ENCODE peak calls at places on chromosomes 4 and X, in six cellular contexts. O is activated CD8-positive, alpha-beta memory T cell treated with anti-CD3 and anti-CD28 coated beads for 48 hours; I is GM23248; N is stimulated activated CD4-positive, alpha-beta T cell treated with anti-CD3 and anti-CD28 coated beads, Interleukin-12 subunit alpha, Interleukin-12 subunit beta, amount 100 ng/mL, for 24 hours; T is HTR-8/SVneo; W is CD8-positive, alpha-beta memory T cell. J is an unnamed sample.
A peak's percentile ranks its signal among the peaks of the same experiment; 100 is the strongest.

GRCh38 chr4:114250439-114250891 is 271.0 kb upstream of the ARSJ start:
- DNase-seq in O (no peak), I (no peak), N (no peak), T (no peak), W (no peak), J (no peak)

GRCh38 chr4:8328866-8329559 is 59.5 kb downstream of the HTRA3 start:
- DNase-seq in O (no peak), I (no peak), N (no peak), T (no peak), W (no peak), J (no peak)

GRCh38 chrX:125436855-125437254 is 117.2 kb downstream of the TEX13C start:
- DNase-seq in O (no peak), I (peak; percentile 7), N (no peak), T (no peak), W (no peak), J (no peak)

GRCh38 chr4:145735330-145735638 is 55.3 kb downstream of the C4orf51 start:
- DNase-seq in O (no peak), I (peak; percentile 97), N (no peak), T (peak; percentile 80), W (no peak), J (no peak)

GRCh38 chrX:119618439-119618838 is 12.2 kb upstream of the NKRF start:
- DNase-seq in O (no peak), I (no peak), N (no peak), T (no peak), W (no peak), J (peak; percentile 81)

GRCh38 chr4:1337376-1337831 is 9.6 kb upstream of the UVSSA start:
- DNase-seq in O (peak; percentile 39), I (peak; percentile 57), N (peak; percentile 53), T (no peak), W (no peak), J (no peak)

GRCh38 chrX:134654398-134655012 is 3.8 kb downstream of the PLAC1 start:
- DNase-seq in O (no peak), I (no peak), N (peak; percentile 19), T (no peak), W (no peak), J (no peak)

GRCh38 chr4:87011340-87012034 is 76.7 kb downstream of the AFF1 start:
- DNase-seq in O (no peak), I (peak; percentile 95), N (no peak), T (peak; percentile 53), W (no peak), J (no peak)

GRCh38 chr4:3703677-3704521 is 62.3 kb upstream of the ADRA2C start:
- DNase-seq in O (no peak), I (no peak), N (no peak), T (peak; percentile 25), W (no peak), J (no peak)

J was measured in naive B cell.